ENCODE peak calls at places on chromosomes 3 and 15, in four cellular contexts. C is HCT116, B is posterior cingulate gyrus, H is psoas muscle. K is an unnamed sample.

GRCh38 chr15:87556886-87557285 is 699.7 kb downstream of the NTRK3 start:
- DNase-seq in H (no peak), B (no peak), C (no peak), K (no peak)

GRCh38 chr3:16841906-16842709 is 42.6 kb upstream of the PLCL2 start:
- DNase-seq in H (peak; percentile 29), B (no peak), C (no peak), K (peak; percentile 47)

GRCh38 chr3:67377299-67377698 is 277.1 kb downstream of the SUCLG2 start:
- DNase-seq in C (no peak), B (no peak), H (no peak), K (no peak)

GRCh38 chr3:122533931-122534334 is 19.2 kb upstream of the KPNA1 start:
- DNase-seq in C (peak; percentile 78), B (no peak), H (no peak), K (no peak)

GRCh38 chr3:14791343-14791945 is 27.3 kb upstream of the FGD5 start:
- DNase-seq in B (peak; percentile 20), C (peak; percentile 37), H (peak; percentile 70), K (peak; percentile 87)

GRCh38 chr15:47718474-47719440 is 1.5 kb downstream of the SEMA6D start:
- DNase-seq in B (peak; percentile 62), H (peak; percentile 19), C (no peak), K (no peak)

GRCh38 chr15:74303741-74304309 is 63.6 kb downstream of the CYP11A1 start:
- DNase-seq in H (no peak), B (no peak), C (no peak), K (no peak)

GRCh38 chr15:39869858-39870515 is 50.1 kb downstream of the GPR176 start:
- DNase-seq in B (no peak), H (no peak), C (no peak), K (no peak)

GRCh38 chr15:40256642-40257235 is 17.9 kb downstream of the PAK6 start:
- DNase-seq in H (no peak), C (no peak), B (no peak), K (no peak)

GRCh38 chr3:10930641-10931040 is 61.9 kb upstream of the SLC6A1 start:
- DNase-seq in H (no peak), C (no peak), B (no peak), K (peak; percentile 7)

K was measured in H9.